ENCODE peak calls at places on chromosomes 7 and 10, in ten cellular contexts. D, V, M, X, P, R, E, W, T and I are unnamed samples.

GRCh38 chr10:30432631-30433285 is 1.2 kb upstream of the MAP3K8 start:
- DNase-seq in M (no peak), X (no peak), E (peak), T (peak), P (peak), R (no peak), D (no peak), W (no peak), V (no peak), I (no peak)

GRCh38 chr7:85733163-85733915 is 546.5 kb upstream of the SEMA3D start:
- DNase-seq in P (no peak), X (no peak), T (no peak), V (no peak), W (no peak), M (no peak), E (no peak), R (no peak), D (no peak), I (no peak)

GRCh38 chr7:50068850-50069551 is 24.0 kb downstream of the ZPBP start:
- DNase-seq in D (no peak), X (peak), M (peak), T (peak), W (peak), P (no peak), R (no peak), V (peak), E (no peak), I (no peak)

GRCh38 chr10:123778719-123779118 is 112.6 kb downstream of the GPR26 start:
- DNase-seq in D (no peak), R (no peak), E (no peak), V (no peak), M (no peak), W (no peak), T (no peak), P (no peak), X (no peak), I (no peak)

GRCh38 chr10:113139695-113140094 is 189.6 kb downstream of the TCF7L2 start:
- DNase-seq in M (no peak), V (no peak), W (no peak), D (peak), P (no peak), R (no peak), E (no peak), X (peak), T (no peak), I (peak)

GRCh38 chr7:26648429-26649015 is 215.9 kb downstream of the SKAP2 start:
- DNase-seq in E (no peak), R (no peak), T (no peak), W (no peak), D (no peak), M (no peak), V (peak), X (no peak), P (no peak), I (no peak)

GRCh38 chr7:138459300-138460175 is 521 bp upstream of the TRIM24 start:
- DNase-seq in T (peak), W (peak), P (peak), M (peak), R (peak), V (peak), X (peak), D (no peak), E (peak), I (no peak)

GRCh38 chr10:8594176-8594575 is 539.7 kb downstream of the GATA3 start:
- DNase-seq in V (peak), M (no peak), R (no peak), E (no peak), X (no peak), W (no peak), D (no peak), T (no peak), P (no peak), I (no peak)

GRCh38 chr10:22321156-22321711 is 335 bp downstream of the BMI1 start:
- DNase-seq in E (peak), D (peak), M (peak), V (peak), T (no peak), R (no peak), W (peak), X (peak), P (peak), I (peak)

GRCh38 chr7:30977896-30978564 is 14.3 kb downstream of the GHRHR start:
- DNase-seq in E (peak), T (no peak), M (peak), D (peak), V (peak), R (no peak), X (no peak), W (peak), P (peak), I (no peak)

GRCh38 chr7:125030756-125031387 is 101.2 kb upstream of the POT1 start:
- DNase-seq in P (no peak), W (no peak), E (no peak), M (no peak), X (no peak), V (no peak), D (no peak), R (no peak), T (no peak), I (no peak)

GRCh38 chr10:121687094-121687850 is 89.0 kb upstream of the FGFR2 start:
- DNase-seq in M (no peak), R (no peak), X (no peak), T (peak), W (no peak), D (no peak), P (no peak), V (no peak), E (no peak), I (no peak)

GRCh38 chr10:94279835-94280709 is 82.7 kb downstream of the NOC3L start:
- DNase-seq in P (peak), W (peak), X (peak), E (no peak), T (peak), R (no peak), V (peak), D (peak), M (peak), I (no peak)

GRCh38 chr10:126459878-126460481 is 71.7 kb upstream of the ADAM12 start:
- DNase-seq in W (peak), X (peak), P (no peak), M (no peak), V (peak), R (no peak), D (no peak), E (no peak), T (no peak), I (peak)

GRCh38 chr7:909358-910329 is 33.3 kb downstream of the GET4 start:
- DNase-seq in M (no peak), R (no peak), E (no peak), V (peak), W (no peak), X (no peak), P (no peak), D (peak), T (peak), I (no peak)

GRCh38 chr7:120181499-120181898 is 91.5 kb upstream of the KCND2 start:
- DNase-seq in X (no peak), V (no peak), E (no peak), D (no peak), W (no peak), T (no peak), R (no peak), M (no peak), P (no peak), I (no peak)

GRCh38 chr7:49721441-49721840 is 52.0 kb upstream of the VWC2 start:
- DNase-seq in M (no peak), P (no peak), R (no peak), W (no peak), D (no peak), V (no peak), T (no peak), E (no peak), X (no peak), I (no peak)

GRCh38 chr7:50364645-50365044 is 60.1 kb downstream of the IKZF1 start:
- DNase-seq in T (no peak), V (no peak), W (no peak), D (no peak), X (no peak), M (no peak), R (no peak), P (no peak), E (no peak), I (no peak)

GRCh38 chr10:79025113-79025832 is 43.5 kb upstream of the ZMIZ1 start:
- DNase-seq in P (no peak), D (peak), V (no peak), W (no peak), E (peak), M (no peak), T (peak), R (peak), X (no peak), I (no peak)

GRCh38 chr7:105656922-105657521 is 75.7 kb upstream of the EFCAB10 start:
- DNase-seq in P (peak), X (no peak), D (peak), R (no peak), W (peak), T (no peak), M (peak), E (no peak), V (peak), I (no peak)

GRCh38 chr10:1153805-1154351 is 97.7 kb downstream of the WDR37 start:
- DNase-seq in E (no peak), P (no peak), M (no peak), V (no peak), R (peak), W (no peak), X (no peak), T (peak), D (peak), I (peak)

GRCh38 chr10:102815790-102816549 is 21.2 kb downstream of the CYP17A1 start:
- DNase-seq in P (no peak), E (peak), W (no peak), X (peak), R (no peak), V (peak), T (peak), M (no peak), D (no peak), I (no peak)

GRCh38 chr7:91310829-91311460 is 46.7 kb downstream of the FZD1 start:
- DNase-seq in D (no peak), X (peak), M (no peak), E (peak), R (no peak), V (peak), T (no peak), P (no peak), W (no peak), I (no peak)

GRCh38 chr7:46786221-46786951 is 795.5 kb downstream of the TNS3 start:
- DNase-seq in X (peak), R (no peak), D (no peak), P (no peak), E (no peak), V (peak), W (peak), M (no peak), T (no peak), I (no peak)

GRCh38 chr10:82390866-82391658 is 516.1 kb downstream of the NRG3 start:
- DNase-seq in W (no peak), M (no peak), V (no peak), P (no peak), R (no peak), X (no peak), D (no peak), E (no peak), T (no peak), I (no peak)

GRCh38 chr7:98119257-98119918 is 12.7 kb downstream of the LMTK2 start:
- DNase-seq in R (no peak), P (no peak), V (peak), X (peak), W (peak), D (no peak), M (no peak), E (no peak), T (no peak), I (no peak)

GRCh38 chr7:157150825-157151412 is 12.2 kb downstream of the UBE3C start:
- DNase-seq in E (no peak), M (no peak), W (no peak), X (peak), V (no peak), R (no peak), P (peak), T (peak), D (peak), I (peak)

GRCh38 chr10:105837951-105838350 is 1196.9 kb downstream of the SORCS3 start:
- DNase-seq in E (no peak), V (peak), R (no peak), D (peak), W (no peak), T (no peak), X (no peak), M (peak), P (no peak), I (no peak)

GRCh38 chr7:78863248-78863647 is 590.2 kb downstream of the MAGI2 start:
- DNase-seq in W (no peak), V (no peak), E (no peak), T (peak), R (no peak), X (no peak), D (no peak), M (no peak), P (no peak), I (no peak)

GRCh38 chr10:121077331-121077730 is 226.2 kb downstream of the WDR11 start:
- DNase-seq in R (no peak), X (no peak), M (no peak), D (no peak), T (no peak), P (no peak), V (peak), E (peak), W (no peak), I (peak)

GRCh38 chr10:62413652-62414051 is 39.5 kb downstream of the ZNF365 start:
- DNase-seq in D (no peak), W (no peak), R (no peak), V (no peak), T (no peak), X (no peak), E (no peak), P (no peak), M (no peak), I (no peak)

GRCh38 chr10:62413048-62413447 is 38.9 kb downstream of the ZNF365 start:
- DNase-seq in M (no peak), D (no peak), T (no peak), P (no peak), E (no peak), X (no peak), W (no peak), R (no peak), V (no peak), I (no peak)

GRCh38 chr10:62414359-62414758 is 40.2 kb downstream of the ZNF365 start:
- DNase-seq in R (no peak), E (no peak), D (no peak), X (no peak), V (peak), P (no peak), W (no peak), M (no peak), T (no peak), I (no peak)
- TF ChIP-seq CTCF in R (peak), E (no peak), D (peak), X (peak), V (peak), P (no peak), W (peak), M (no peak), T (no peak), I (peak)

DNA sequence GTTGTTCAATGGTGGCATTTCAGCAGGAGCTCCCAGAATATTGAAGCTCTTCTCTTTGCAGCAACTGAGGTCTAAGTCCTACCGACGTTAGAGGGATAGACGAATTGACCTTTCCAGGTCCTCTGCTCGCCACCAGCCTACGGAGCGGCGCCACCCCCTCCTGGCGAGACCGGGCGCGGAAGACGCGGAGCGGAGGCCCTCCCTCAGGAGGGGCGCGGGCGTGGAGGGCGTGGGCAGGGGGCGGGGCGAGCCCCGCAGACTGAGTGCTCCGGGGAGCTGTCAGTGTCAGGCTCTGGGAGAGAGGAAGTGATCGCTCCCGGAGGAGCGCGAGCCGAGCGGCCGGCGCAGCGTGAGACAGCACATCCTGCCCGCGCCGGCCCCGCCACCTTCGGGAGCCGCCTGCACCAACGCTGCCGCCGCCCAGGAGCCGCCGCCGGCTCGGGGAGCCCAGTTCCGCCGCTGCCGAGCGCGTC is at the start of gene DYNC1I1:
- DNase-seq in P (peak), R (peak), M (peak), X (peak), E (peak), W (peak), V (peak), D (peak), T (peak), I (peak)
- TF ChIP-seq CTCF in P (peak), R (peak), M (no peak), X (no peak), E (no peak), W (no peak), V (no peak), D (peak), T (no peak), I (peak)

DNA sequence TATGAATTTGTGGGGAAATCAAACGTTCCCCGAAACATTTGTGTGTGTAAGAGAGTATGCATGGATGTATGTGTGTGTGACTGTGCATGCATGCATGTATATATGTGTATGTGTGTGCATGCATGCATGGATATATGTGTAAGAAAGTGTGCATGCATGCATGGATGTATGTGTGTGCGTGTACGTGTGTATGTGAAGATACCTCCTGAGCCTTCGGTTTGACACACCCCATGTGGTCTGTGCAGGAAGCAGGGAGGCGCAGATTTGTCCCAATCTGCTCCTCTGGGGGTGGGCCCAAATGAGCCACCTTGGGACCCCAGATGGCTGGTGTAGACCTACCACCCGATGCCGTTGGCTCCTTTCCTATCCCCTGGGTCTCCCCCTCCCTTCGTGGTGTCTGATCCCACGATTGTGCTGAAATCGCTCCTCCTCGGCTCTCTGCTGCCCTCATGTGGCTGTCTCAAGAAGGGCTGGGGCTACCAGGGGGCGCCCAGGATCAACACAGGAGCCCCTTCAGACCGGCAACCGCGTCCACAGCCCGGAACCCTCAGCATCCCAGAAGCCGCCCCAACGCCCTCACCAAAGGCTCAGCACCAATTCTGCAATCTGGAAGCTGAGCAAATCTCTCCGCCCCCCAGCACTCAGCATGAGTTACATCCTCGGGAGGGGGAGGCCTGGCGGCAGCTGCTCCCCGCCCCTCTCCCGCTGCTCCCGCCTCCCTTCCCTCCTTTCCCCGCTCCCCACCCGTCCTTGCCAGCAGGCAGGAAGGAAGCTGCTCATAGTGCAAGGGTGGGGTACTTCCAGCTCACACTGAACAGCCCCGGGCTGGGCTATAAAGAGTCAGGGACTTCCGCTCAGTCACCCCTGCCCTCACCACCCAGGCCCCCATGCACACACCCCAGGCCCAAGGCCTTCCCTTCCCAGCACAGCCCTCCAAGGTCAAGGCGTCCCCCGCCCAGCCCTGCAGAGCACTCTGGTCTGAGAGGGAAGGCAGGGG is 2.3 kb upstream of the NOS3 start:
- DNase-seq in D (peak), X (peak), V (no peak), T (peak), R (no peak), P (peak), M (peak), E (peak), W (no peak), I (no peak)
- TF ChIP-seq CTCF in D (peak), X (peak), V (peak), T (peak), R (peak), P (peak), M (peak), E (peak), W (peak), I (peak)

GRCh38 chr10:66587680-66588050 is 338.2 kb upstream of the LRRTM3 start:
- DNase-seq in D (no peak), X (no peak), P (no peak), W (no peak), V (no peak), M (no peak), T (no peak), E (no peak), R (no peak), I (no peak)

GRCh38 chr10:66586897-66587679 is 338.7 kb upstream of the LRRTM3 start:
- DNase-seq in P (no peak), R (no peak), X (no peak), V (no peak), E (no peak), M (peak), T (no peak), D (no peak), W (no peak), I (no peak)

GRCh38 chr10:66591865-66592264 is 334.0 kb upstream of the LRRTM3 start:
- DNase-seq in D (no peak), P (no peak), V (peak), R (no peak), E (no peak), W (no peak), T (no peak), M (no peak), X (no peak), I (no peak)

GRCh38 chr10:66586073-66586472 is 339.8 kb upstream of the LRRTM3 start:
- DNase-seq in E (no peak), T (no peak), P (no peak), V (no peak), X (peak), D (no peak), R (no peak), M (peak), W (peak), I (no peak)
- TF ChIP-seq CTCF in E (no peak), T (no peak), P (no peak), V (peak), X (peak), D (peak), R (peak), M (peak), W (no peak), I (no peak)

DNA sequence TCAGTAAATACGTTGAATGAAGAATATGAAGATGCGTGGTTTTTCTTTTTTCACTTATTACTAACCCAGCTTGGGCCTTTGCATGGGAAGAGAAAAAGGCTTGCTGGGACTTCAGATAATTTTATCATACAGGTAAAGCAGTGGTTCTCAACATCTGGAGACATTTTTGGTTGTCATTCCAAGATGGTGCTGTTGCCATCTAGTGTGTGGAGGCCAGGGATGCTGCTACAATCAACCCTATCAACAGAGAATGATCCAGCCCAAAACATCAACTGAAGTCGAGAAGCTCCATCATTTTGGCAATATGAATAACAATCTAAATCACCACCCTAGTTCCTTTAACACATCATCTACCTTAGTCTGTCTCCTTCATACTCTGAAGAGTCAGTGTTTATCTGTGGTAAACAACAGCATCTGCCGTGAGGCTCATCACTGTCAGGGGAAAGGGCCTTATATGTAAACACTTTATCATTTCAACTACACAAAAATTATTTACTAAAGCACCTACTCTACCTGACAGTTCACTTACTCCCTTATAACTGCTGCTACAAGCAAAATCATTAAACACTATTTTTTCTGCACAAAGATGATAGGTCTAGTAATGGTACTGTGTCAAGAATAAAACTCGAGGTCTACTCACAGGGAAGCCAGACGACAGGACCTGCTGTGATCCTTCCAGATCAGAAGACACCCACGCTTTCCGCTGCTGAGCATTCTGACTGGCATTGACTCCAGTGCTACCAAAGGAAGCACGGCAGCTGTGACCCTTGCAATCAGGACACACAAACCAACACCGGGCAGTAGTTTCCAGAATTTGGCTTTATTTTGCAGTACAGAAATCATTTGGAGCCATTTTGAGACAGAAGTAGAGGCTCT is 48.6 kb downstream of the GDI2 start:
- DNase-seq in P (no peak), E (no peak), X (no peak), R (no peak), W (no peak), D (no peak), M (no peak), V (no peak), T (no peak), I (no peak)
- TF ChIP-seq CTCF in P (no peak), E (no peak), X (no peak), R (peak), W (no peak), D (no peak), M (no peak), V (peak), T (no peak), I (no peak)

GRCh38 chr7:123682690-123683089 is 27.0 kb downstream of the LMOD2 start:
- DNase-seq in R (no peak), V (peak), M (peak), D (no peak), T (no peak), E (no peak), X (peak), P (peak), W (peak), I (no peak)
- TF ChIP-seq CTCF in R (peak), V (peak), M (peak), D (peak), T (no peak), E (peak), X (peak), P (peak), W (peak), I (peak)